ENCODE peak calls at places on chromosomes 13 and 19, in ten cellular contexts. D, B, G, L, Z, Q, Y, A, R and C are unnamed samples.

GRCh38 chr13:67557642-67558241 is 327.6 kb upstream of the PCDH9 start:
- DNase-seq in Q (no peak), Y (no peak), A (no peak), Z (peak; percentile 29), L (no peak), G (no peak), D (no peak), R (no peak), B (no peak), C (no peak)

GRCh38 chr13:99585609-99586008 is 84.3 kb downstream of the TM9SF2 start:
- DNase-seq in Z (no peak), R (no peak), A (no peak), Y (no peak), B (no peak), G (no peak), Q (no peak), L (no peak), D (no peak), C (no peak)

GRCh38 chr19:15194938-15195337 is 5.9 kb downstream of the NOTCH3 start:
- DNase-seq in Z (no peak), L (no peak), B (no peak), R (peak; percentile 63), G (peak; percentile 57), D (no peak), Q (no peak), A (no peak), Y (no peak), C (no peak)

GRCh38 chr19:6674868-6675305 is 4.9 kb upstream of the TNFSF14 start:
- DNase-seq in Z (peak; percentile 80), Q (peak; percentile 27), L (no peak), R (peak; percentile 89), Y (no peak), B (peak; percentile 84), G (peak; percentile 93), D (peak; percentile 79), A (peak; percentile 22), C (peak; percentile 46)

GRCh38 chr19:42762782-42763181 is 2.7 kb downstream of the PSG8 start:
- DNase-seq in G (no peak), R (no peak), Q (no peak), A (no peak), B (no peak), Z (no peak), Y (no peak), D (no peak), L (no peak), C (no peak)

GRCh38 chr19:37218592-37218935 is 550 bp downstream of the ZNF383 start:
- DNase-seq in L (no peak), D (no peak), A (no peak), Y (no peak), R (no peak), B (no peak), Q (no peak), G (peak; percentile 2), Z (no peak), C (peak; percentile 6)

GRCh38 chr19:49165865-49166301 is 8.3 kb downstream of the TRPM4 start:
- DNase-seq in Q (peak; percentile 37), L (no peak), A (no peak), B (no peak), R (no peak), Y (no peak), D (no peak), G (no peak), Z (no peak), C (no peak)

GRCh38 chr19:30046522-30046921 is 104.5 kb downstream of the URI1 start:
- DNase-seq in D (no peak), L (no peak), A (peak; percentile 14), Q (no peak), G (no peak), Y (peak; percentile 53), B (no peak), R (no peak), Z (peak; percentile 43), C (no peak)

GRCh38 chr13:94987869-94988268 is 275.5 kb upstream of the SOX21 start:
- DNase-seq in Y (no peak), A (no peak), L (no peak), Z (no peak), D (peak; percentile 34), G (no peak), Q (no peak), B (no peak), R (no peak), C (no peak)

GRCh38 chr13:52127783-52128702 is 830 bp downstream of the NEK5 start:
- DNase-seq in L (peak; percentile 72), G (peak; percentile 56), A (peak; percentile 42), Y (peak; percentile 68), R (no peak), Z (peak; percentile 81), B (peak; percentile 45), Q (peak; percentile 62), D (peak; percentile 72), C (peak; percentile 40)

GRCh38 chr19:2926341-2927031 is 18.3 kb downstream of the ZNF77 start:
- DNase-seq in B (no peak), A (no peak), Q (no peak), R (no peak), D (no peak), Z (no peak), L (no peak), G (no peak), Y (no peak), C (no peak)

GRCh38 chr19:3358919-3359849 is 7.2 kb upstream of the NFIC start:
- DNase-seq in D (no peak), B (peak; percentile 41), Z (no peak), Q (peak; percentile 52), Y (no peak), G (peak; percentile 71), R (no peak), L (no peak), A (no peak), C (no peak)

GRCh38 chr13:79434578-79434977 is 28.5 kb upstream of the RBM26 start:
- DNase-seq in Y (no peak), D (peak; percentile 51), B (no peak), A (no peak), R (no peak), L (no peak), G (no peak), Q (no peak), Z (no peak), C (peak; percentile 21)

GRCh38 chr13:96053003-96053703 is at the start of gene UGGT2:
- DNase-seq in D (peak; percentile 93), A (peak; percentile 92), Y (peak; percentile 80), R (peak; percentile 86), B (no peak), L (peak; percentile 93), Z (peak; percentile 89), G (peak; percentile 94), Q (peak; percentile 92), C (peak; percentile 76)